ENCODE peak calls at places on chromosome 15, in eight cellular contexts. A, N, G, X, Y, L, P and Z are unnamed samples.

GRCh38 chr15:39156636-39157255 is 424.1 kb upstream of the THBS1 start:
- DNase-seq in A (no peak), N (no peak), G (peak), X (no peak), Y (no peak), L (no peak), P (no peak), Z (no peak)

GRCh38 chr15:77623878-77624524 is 8.7 kb downstream of the LINGO1 start:
- DNase-seq in A (no peak), N (no peak), G (no peak), X (no peak), Y (no peak), L (no peak), P (no peak), Z (no peak)

GRCh38 chr15:61639491-61639890 is 410.4 kb upstream of the RORA start:
- DNase-seq in A (peak), N (no peak), G (no peak), X (no peak), Y (no peak), L (no peak), P (no peak), Z (no peak)

GRCh38 chr15:74406992-74407705 is 26.6 kb downstream of the SEMA7A start:
- DNase-seq in A (no peak), N (no peak), G (peak), X (peak), Y (no peak), L (no peak), P (peak), Z (no peak)

GRCh38 chr15:30974112-30974511 is 17.3 kb downstream of the MTMR10 start:
- DNase-seq in A (no peak), N (no peak), G (no peak), X (no peak), Y (no peak), L (no peak), P (no peak), Z (no peak)

GRCh38 chr15:55627730-55628368 is 39.7 kb upstream of the PYGO1 start:
- DNase-seq in A (no peak), N (no peak), G (peak), X (no peak), Y (no peak), L (no peak), P (peak), Z (peak)

GRCh38 chr15:96142498-96142897 is 188.0 kb upstream of the NR2F2 start:
- DNase-seq in A (no peak), N (no peak), G (no peak), X (no peak), Y (no peak), L (no peak), P (no peak), Z (no peak)

GRCh38 chr15:47582283-47582682 is 135.0 kb upstream of the SEMA6D start:
- DNase-seq in A (no peak), N (no peak), G (no peak), X (no peak), Y (no peak), L (no peak), P (no peak), Z (no peak)

GRCh38 chr15:57580428-57580827 is 11.3 kb upstream of the MYZAP start:
- DNase-seq in A (no peak), N (no peak), G (no peak), X (no peak), Y (no peak), L (no peak), P (no peak), Z (no peak)

GRCh38 chr15:83838763-83839162 is 184.8 kb downstream of the ADAMTSL3 start:
- DNase-seq in A (no peak), N (no peak), G (no peak), X (no peak), Y (no peak), L (no peak), P (no peak), Z (no peak)

GRCh38 chr15:101827257-101827656 is 15.3 kb downstream of the OR4F15 start:
- DNase-seq in A (no peak), N (no peak), G (peak), X (no peak), Y (no peak), L (no peak), P (no peak), Z (no peak)

GRCh38 chr15:39587910-39588530 is 7.1 kb downstream of the THBS1 start:
- DNase-seq in A (no peak), N (no peak), G (peak), X (no peak), Y (no peak), L (no peak), P (no peak), Z (no peak)